ENCODE peak calls at places on chromosomes 11 and 22, in nine cellular contexts. Z is cardiac fibroblast; Y is colonic mucosa; I is endothelial cell; Q is iris pigment epithelial cell; U is Caco-2; H is HFFc6; F is choroid plexus epithelial cell; V is CD8-positive, alpha-beta T cell. W is an unnamed sample.
A peak's percentile ranks its signal among the peaks of the same experiment; 100 is the strongest.

GRCh38 chr11:119323532-119324033 is 6.7 kb upstream of the MCAM start:
- DNase-seq in Z (peak; percentile 82), Y (peak; percentile 84), I (peak; percentile 84), Q (peak; percentile 58), U (peak; percentile 89), H (peak; percentile 43), F (peak; percentile 78), V (peak; percentile 88), W (peak; percentile 48)

GRCh38 chr11:94910281-94910680 is 63.1 kb downstream of the CWC15 start:
- DNase-seq in Z (no peak), Y (no peak), I (no peak), Q (no peak), U (no peak), H (no peak), F (no peak), V (no peak), W (no peak)

GRCh38 chr11:27215471-27216267 is 147.3 kb downstream of the CCDC34 start:
- DNase-seq in Z (no peak), Y (peak; percentile 13), I (peak; percentile 70), Q (no peak), U (no peak), H (no peak), F (no peak), V (no peak), W (no peak)

GRCh38 chr11:126359431-126360048 is 4.1 kb downstream of the ST3GAL4 start:
- DNase-seq in Z (peak; percentile 52), Y (peak; percentile 75), I (no peak), Q (peak; percentile 77), U (no peak), H (no peak), F (peak; percentile 83), V (no peak), W (peak; percentile 67)

GRCh38 chr11:2537896-2538855 is 93.4 kb downstream of the KCNQ1 start:
- DNase-seq in Z (no peak), Y (no peak), I (no peak), Q (no peak), U (no peak), H (no peak), F (no peak), V (no peak), W (no peak)

GRCh38 chr11:93652161-93652597 is 9.3 kb upstream of the CEP295 start:
- DNase-seq in Z (peak; percentile 71), Y (peak; percentile 51), I (peak; percentile 61), Q (peak; percentile 38), U (peak; percentile 84), H (peak; percentile 62), F (peak; percentile 65), V (peak; percentile 39), W (no peak)

GRCh38 chr11:61753672-61754071 is 1.2 kb downstream of the MYRF start:
- DNase-seq in Z (no peak), Y (no peak), I (no peak), Q (no peak), U (no peak), H (no peak), F (no peak), V (no peak), W (no peak)

GRCh38 chr11:89443366-89444303 is 47.5 kb downstream of the NOX4 start:
- DNase-seq in Z (no peak), Y (no peak), I (no peak), Q (peak; percentile 29), U (no peak), H (no peak), F (no peak), V (no peak), W (no peak)

GRCh38 chr22:30873086-30873650 is 95.4 kb downstream of the MORC2 start:
- DNase-seq in Z (no peak), Y (no peak), I (no peak), Q (no peak), U (no peak), H (no peak), F (no peak), V (no peak), W (no peak)

GRCh38 chr11:9969068-9969467 is 305.2 kb downstream of the SWAP70 start:
- DNase-seq in Z (no peak), Y (no peak), I (no peak), Q (peak; percentile 35), U (no peak), H (no peak), F (no peak), V (no peak), W (no peak)

GRCh38 chr11:17154409-17155159 is 53.2 kb downstream of the PIK3C2A start:
- DNase-seq in Z (no peak), Y (no peak), I (no peak), Q (no peak), U (no peak), H (no peak), F (no peak), V (no peak), W (no peak)

W was measured in MG63.